ENCODE peak calls at places on chromosome 1, in five cellular contexts. P is cardiac septum, M is NCI-H1417, J is Kasumi-1, F is fibroblast of villous mesenchyme. T is an unnamed sample.

GRCh38 chr1:78840447-78841251 is 165.9 kb downstream of the ADGRL4 start:
- DNase-seq in P (no peak), M (peak; percentile 61), J (no peak), F (peak; percentile 59), T (peak; percentile 14)

GRCh38 chr1:180951881-180952656 is 39.4 kb downstream of the KIAA1614 start:
- DNase-seq in F (no peak), M (no peak), J (no peak), P (peak; percentile 50), T (no peak)

GRCh38 chr1:179805291-179806195 is 62.5 kb downstream of the FAM163A start:
- DNase-seq in P (no peak), F (no peak), J (no peak), M (no peak), T (no peak)

GRCh38 chr1:88935522-88936222 is 44.3 kb upstream of the GTF2B start:
- DNase-seq in J (peak; percentile 78), F (peak; percentile 40), P (no peak), M (peak; percentile 52), T (peak; percentile 30)

GRCh38 chr1:101238681-101239094 is 1.9 kb downstream of the S1PR1 start:
- DNase-seq in F (peak; percentile 87), P (peak; percentile 95), J (peak; percentile 67), M (peak; percentile 69), T (peak; percentile 65)

GRCh38 chr1:241985787-241986186 is 13.1 kb downstream of the MAP1LC3C start:
- DNase-seq in P (no peak), F (peak; percentile 58), M (peak; percentile 43), J (peak; percentile 34), T (peak; percentile 19)

GRCh38 chr1:51488372-51489050 is 30.6 kb downstream of the EPS15 start:
- DNase-seq in J (no peak), M (no peak), F (peak; percentile 17), P (no peak), T (no peak)

GRCh38 chr1:10813801-10814200 is 17.4 kb upstream of the CASZ1 start:
- DNase-seq in P (no peak), F (no peak), M (peak; percentile 50), J (no peak), T (no peak)

GRCh38 chr1:61058477-61059245 is 23.7 kb upstream of the NFIA start:
- DNase-seq in M (no peak), F (peak; percentile 91), P (no peak), J (no peak), T (no peak)